ENCODE peak calls at places on chromosomes 12 and 14, in five cellular contexts. T is A549, U is K562, F is GM12878, V is HepG2. P is an unnamed sample.

GRCh38 chr12:65761301-65761700 is 63.0 kb upstream of the HMGA2 start:
- DNase-seq in T (no peak), U (no peak), F (no peak), V (no peak), P (peak; percentile 49)

GRCh38 chr14:92844220-92844619 is 50.1 kb downstream of the GOLGA5 start:
- DNase-seq in T (no peak), U (no peak), F (peak; percentile 47), V (no peak), P (no peak)

GRCh38 chr12:77060136-77060882 is 5.1 kb downstream of the E2F7 start:
- DNase-seq in T (no peak), U (no peak), F (peak; percentile 85), V (no peak), P (no peak)

GRCh38 chr12:25828188-25828587 is 130.3 kb upstream of the RASSF8 start:
- DNase-seq in T (no peak), U (no peak), F (no peak), V (no peak), P (no peak)

GRCh38 chr12:109871678-109872314 is 8.5 kb downstream of the GLTP start:
- DNase-seq in T (no peak), U (no peak), F (no peak), V (peak; percentile 39), P (no peak)

GRCh38 chr14:56199095-56199975 is 81.1 kb downstream of the PELI2 start:
- DNase-seq in T (peak; percentile 95), U (peak; percentile 87), F (peak; percentile 32), V (no peak), P (no peak)

GRCh38 chr12:128449146-128449894 is 182.3 kb downstream of the TMEM132C start:
- DNase-seq in T (no peak), U (no peak), F (no peak), V (no peak), P (no peak)

GRCh38 chr14:95465358-95465757 is 51.1 kb downstream of the SYNE3 start:
- DNase-seq in T (no peak), U (no peak), F (no peak), V (no peak), P (no peak)

GRCh38 chr14:68733086-68733621 is 59.7 kb downstream of the ZFP36L1 start:
- DNase-seq in T (no peak), U (no peak), F (peak; percentile 55), V (no peak), P (no peak)

GRCh38 chr12:11876301-11876700 is 194.4 kb upstream of the BCL2L14 start:
- DNase-seq in T (no peak), U (no peak), F (no peak), V (no peak), P (no peak)

GRCh38 chr12:42128327-42128726 is 16.3 kb downstream of the GXYLT1 start:
- DNase-seq in T (no peak), U (peak; percentile 18), F (no peak), V (no peak), P (no peak)

GRCh38 chr12:10867381-10867780 is 16.7 kb downstream of the PRH1 start:
- DNase-seq in T (no peak), U (no peak), F (no peak), V (peak; percentile 23), P (no peak)

GRCh38 chr12:19002192-19002591 is 127.3 kb upstream of the PLEKHA5 start:
- DNase-seq in T (no peak), U (no peak), F (no peak), V (no peak), P (no peak)

GRCh38 chr12:49232940-49233841 is 31.7 kb upstream of the TUBA1C start:
- DNase-seq in T (no peak), U (peak; percentile 98), F (no peak), V (peak; percentile 30), P (peak; percentile 62)

DNA sequence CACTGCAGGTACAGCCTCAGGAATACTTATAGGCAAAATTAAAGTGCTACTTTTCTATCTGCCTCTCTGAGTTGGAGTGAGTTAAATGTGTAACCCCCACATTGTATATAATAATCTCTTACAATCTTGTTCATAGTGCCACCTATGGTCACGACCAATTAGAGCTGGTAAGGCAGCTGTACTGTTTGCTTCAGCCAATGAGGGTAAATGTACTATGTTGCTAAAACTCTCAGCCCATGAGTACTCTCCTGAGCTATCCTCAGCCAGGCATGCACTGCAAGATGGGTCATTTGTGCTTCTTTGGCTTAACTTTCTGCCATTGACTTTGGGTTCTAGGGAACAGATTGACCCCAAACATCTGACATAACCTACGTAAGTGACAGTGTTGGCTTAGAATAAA is 15.0 kb upstream of the MDM2 start:
- DNase-seq in T (peak; percentile 70), U (peak; percentile 72), F (peak; percentile 66), V (peak; percentile 70), P (no peak)
- TF ChIP-seq ESRRA in T (no peak), U (no peak), F (no peak), V (no peak), P (no peak)

GRCh38 chr14:99971929-99972747 is 93.1 kb upstream of the EVL start:
- DNase-seq in T (no peak), U (peak; percentile 42), F (no peak), V (no peak), P (peak; percentile 29)
- TF ChIP-seq ESRRA in T (no peak), U (no peak), F (no peak), V (no peak), P (no peak)

GRCh38 chr12:108589028-108589839 is 8.7 kb downstream of the TMEM119 start:
- DNase-seq in T (no peak), U (no peak), F (no peak), V (no peak), P (no peak)
- TF ChIP-seq ESRRA in T (no peak), U (no peak), F (no peak), V (no peak), P (no peak)

GRCh38 chr14:64646103-64646502 is 58.1 kb upstream of the PLEKHG3 start:
- DNase-seq in T (peak; percentile 64), U (no peak), F (no peak), V (no peak), P (no peak)
- TF ChIP-seq ESRRA in T (no peak), U (no peak), F (no peak), V (no peak), P (no peak)

GRCh38 chr14:99755629-99756603 is 37.3 kb upstream of the EML1 start:
- DNase-seq in T (peak; percentile 82), U (peak; percentile 18), F (no peak), V (peak; percentile 24), P (no peak)
- TF ChIP-seq ESRRA in T (no peak), U (no peak), F (no peak), V (no peak), P (no peak)

DNA sequence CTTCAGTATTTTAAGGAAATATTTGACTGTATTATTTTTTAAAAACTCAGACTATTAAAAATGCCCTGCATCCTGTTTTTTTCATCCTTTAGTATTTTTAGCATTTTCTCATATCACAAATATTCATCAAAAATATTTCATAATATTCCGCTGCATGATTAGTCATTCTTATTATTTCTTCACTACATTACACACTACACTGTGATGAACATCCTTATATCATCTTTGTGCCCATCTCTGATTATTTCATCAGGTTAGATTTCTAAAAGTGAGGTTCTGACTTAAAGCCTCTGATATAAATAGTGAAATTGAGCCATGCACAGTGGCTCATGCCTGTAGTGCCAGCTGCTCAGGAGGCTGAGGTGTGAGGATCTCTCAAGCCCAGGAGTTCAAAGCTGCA is 8.1 kb downstream of the COCH start:
- DNase-seq in T (no peak), U (no peak), F (no peak), V (no peak), P (no peak)
- TF ChIP-seq ESRRA in T (no peak), U (no peak), F (no peak), V (no peak), P (no peak)

GRCh38 chr14:47439953-47440352 is 235.5 kb downstream of the MDGA2 start:
- DNase-seq in T (no peak), U (no peak), F (no peak), V (no peak), P (no peak)
- TF ChIP-seq ESRRA in T (no peak), U (no peak), F (no peak), V (no peak), P (no peak)

GRCh38 chr12:105231396-105231795 is 4.6 kb downstream of the APPL2 start:
- DNase-seq in T (no peak), U (no peak), F (no peak), V (peak; percentile 31), P (no peak)

GRCh38 chr12:105228966-105229365 is 7.0 kb downstream of the APPL2 start:
- DNase-seq in T (no peak), U (no peak), F (no peak), V (no peak), P (no peak)

GRCh38 chr12:105227879-105228278 is 8.1 kb downstream of the APPL2 start:
- DNase-seq in T (no peak), U (no peak), F (no peak), V (no peak), P (no peak)

GRCh38 chr12:105228494-105228893 is 7.5 kb downstream of the APPL2 start:
- DNase-seq in T (no peak), U (no peak), F (no peak), V (no peak), P (no peak)

GRCh38 chr12:105229446-105229845 is 6.5 kb downstream of the APPL2 start:
- DNase-seq in T (no peak), U (peak; percentile 52), F (no peak), V (no peak), P (no peak)
- TF ChIP-seq ESRRA in T (no peak), U (no peak), F (no peak), V (no peak), P (no peak)

P was measured in WTC11.